ENCODE peak calls at places on chromosomes 16 and 17, in six cellular contexts. C, I, J, F, A and B are unnamed samples.

GRCh38 chr16:1441391-1441829 is 2.9 kb downstream of the CCDC154 start:
- DNase-seq in F (no peak), C (no peak), J (no peak), I (no peak), A (no peak), B (no peak)

GRCh38 chr17:51869387-51869786 is 289.1 kb downstream of the CA10 start:
- DNase-seq in A (no peak), F (no peak), I (peak; percentile 12), J (no peak), C (no peak), B (no peak)

GRCh38 chr16:84815446-84815845 is 4.3 kb upstream of the CRISPLD2 start:
- DNase-seq in I (no peak), A (no peak), F (no peak), J (no peak), C (no peak), B (no peak)

GRCh38 chr16:20023190-20023589 is 50.5 kb downstream of the GPR139 start:
- DNase-seq in I (no peak), J (no peak), F (peak; percentile 2), C (no peak), A (no peak), B (peak; percentile 16)

GRCh38 chr17:42329025-42329976 is 41.0 kb downstream of the STAT5A start:
- DNase-seq in I (peak; percentile 76), F (peak; percentile 25), J (no peak), A (no peak), C (no peak), B (peak; percentile 86)

GRCh38 chr16:68734782-68735181 is 2.3 kb upstream of the CDH1 start:
- DNase-seq in A (no peak), I (no peak), C (no peak), J (no peak), F (no peak), B (no peak)

GRCh38 chr17:73784015-73784603 is 139.9 kb upstream of the SDK2 start:
- DNase-seq in I (no peak), J (no peak), C (no peak), F (no peak), A (no peak), B (no peak)

GRCh38 chr16:88500255-88500661 is 47.2 kb downstream of the ZFPM1 start:
- DNase-seq in C (no peak), J (peak; percentile 50), I (no peak), A (no peak), F (no peak), B (no peak)

GRCh38 chr16:85491798-85492616 is 121.1 kb upstream of the GSE1 start:
- DNase-seq in J (peak; percentile 76), I (no peak), A (no peak), F (no peak), C (no peak), B (no peak)

GRCh38 chr17:4574448-4575045 is 9.8 kb upstream of the SMTNL2 start:
- DNase-seq in A (no peak), I (no peak), C (no peak), F (no peak), J (no peak), B (no peak)

GRCh38 chr16:799948-800833 is at the start of gene GNG13:
- DNase-seq in I (peak; percentile 72), F (no peak), A (no peak), J (no peak), C (no peak), B (no peak)

GRCh38 chr17:55883112-55883511 is 132.3 kb downstream of the PCTP start:
- DNase-seq in C (no peak), J (no peak), I (no peak), A (no peak), F (no peak), B (no peak)

GRCh38 chr17:75096082-75096625 is 8.4 kb downstream of the SLC16A5 start:
- DNase-seq in C (no peak), J (peak; percentile 75), I (no peak), F (peak; percentile 41), A (no peak), B (no peak)

GRCh38 chr17:78892520-78892919 is 10.5 kb downstream of the CEP295NL start:
- DNase-seq in F (no peak), C (peak; percentile 39), J (no peak), A (no peak), I (no peak), B (no peak)

GRCh38 chr17:65268832-65269231 is 131.7 kb downstream of the RGS9 start:
- DNase-seq in I (no peak), A (no peak), J (no peak), F (no peak), C (no peak), B (no peak)

GRCh38 chr17:71057448-71057847 is 888.1 kb downstream of the KCNJ2 start:
- DNase-seq in I (no peak), C (no peak), F (no peak), J (no peak), A (no peak), B (no peak)

GRCh38 chr16:55370762-55371482 is 46.9 kb downstream of the IRX6 start:
- DNase-seq in F (peak; percentile 31), A (no peak), I (peak; percentile 73), C (peak; percentile 55), J (peak; percentile 75), B (peak; percentile 23)

GRCh38 chr16:73361061-73361460 is 313.1 kb upstream of the ZFHX3 start:
- DNase-seq in I (no peak), C (no peak), F (no peak), A (no peak), J (no peak), B (no peak)

GRCh38 chr16:20971420-20971819 is 70.8 kb downstream of the LYRM1 start:
- DNase-seq in C (no peak), A (no peak), F (no peak), I (no peak), J (no peak), B (no peak)

GRCh38 chr16:81445926-81446317 is 1.3 kb downstream of the CMIP start:
- DNase-seq in A (no peak), I (no peak), F (no peak), C (no peak), J (no peak), B (no peak)

GRCh38 chr17:76997981-76998531 is 129.9 kb downstream of the MGAT5B start:
- DNase-seq in J (no peak), C (no peak), A (no peak), I (no peak), F (no peak), B (no peak)

GRCh38 chr16:56401482-56401881 is 23.9 kb downstream of the AMFR start:
- DNase-seq in F (no peak), J (no peak), I (peak; percentile 32), C (no peak), A (no peak), B (no peak)
- TF ChIP-seq CTCF in F (peak; percentile 57), J (no peak), I (peak; percentile 39), C (no peak), A (no peak), B (peak; percentile 38)

DNA sequence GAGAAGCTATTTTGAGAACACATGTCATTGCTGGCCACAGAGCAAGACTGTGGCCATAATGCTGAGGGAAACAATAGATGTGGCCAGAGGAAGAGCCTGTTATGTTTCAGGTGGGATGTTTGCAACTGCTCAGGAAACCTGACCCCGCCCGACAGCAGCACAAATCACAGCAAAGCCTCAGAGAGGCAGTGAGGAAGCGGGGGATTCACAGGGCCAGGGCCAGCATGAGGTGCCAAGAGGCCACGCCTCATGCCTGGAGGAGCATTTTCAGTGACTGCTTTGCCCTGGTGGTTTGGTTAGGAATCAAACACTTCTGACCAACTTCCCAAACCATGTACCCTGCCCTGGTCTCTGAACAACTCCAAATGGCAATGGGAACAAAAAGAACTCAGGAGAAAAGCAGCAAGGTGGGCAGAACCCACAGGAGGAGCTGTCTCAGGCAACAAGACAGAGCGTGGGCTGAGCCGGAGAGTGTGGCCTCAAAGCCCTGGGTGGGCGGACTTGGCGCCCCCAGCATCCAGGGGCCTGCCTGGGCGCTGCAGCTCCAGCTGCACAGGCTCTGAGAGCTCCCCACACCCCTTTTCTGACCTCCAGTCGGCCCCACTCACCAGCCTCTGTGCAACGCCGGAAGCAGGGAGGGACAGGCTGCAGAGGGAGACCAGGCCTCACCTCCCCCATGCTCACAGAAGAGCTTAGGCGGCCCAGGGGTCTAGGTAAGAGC is 20.6 kb downstream of the HIC1 start:
- DNase-seq in F (peak; percentile 37), J (no peak), C (no peak), I (peak; percentile 28), A (no peak), B (no peak)
- TF ChIP-seq CTCF in F (no peak), J (peak; percentile 40), C (no peak), I (no peak), A (peak; percentile 1), B (no peak)

GRCh38 chr16:3235856-3236669 is 1.1 kb upstream of the ZNF200 start:
- DNase-seq in C (no peak), A (no peak), F (no peak), J (peak; percentile 25), I (peak; percentile 59), B (no peak)

GRCh38 chr16:3234543-3235541 is at the start of gene ZNF200:
- DNase-seq in C (peak; percentile 95), J (peak; percentile 97), A (peak; percentile 76), F (peak; percentile 94), I (peak; percentile 95), B (peak; percentile 86)
- TF ChIP-seq CTCF in C (no peak), J (no peak), A (no peak), F (no peak), I (no peak), B (no peak)

GRCh38 chr17:48148029-48148759 is 40.6 kb downstream of the SNX11 start:
- DNase-seq in J (no peak), C (no peak), F (no peak), A (no peak), I (no peak), B (no peak)

GRCh38 chr17:48144976-48145798 is 37.6 kb downstream of the SNX11 start:
- DNase-seq in F (no peak), C (no peak), I (no peak), A (no peak), J (no peak), B (no peak)

GRCh38 chr17:48139948-48140347 is 32.4 kb downstream of the SNX11 start:
- DNase-seq in J (no peak), F (no peak), A (no peak), I (no peak), C (no peak), B (no peak)

GRCh38 chr17:48149174-48150106 is 41.9 kb downstream of the SNX11 start:
- DNase-seq in J (no peak), F (no peak), A (no peak), I (peak; percentile 36), C (no peak), B (no peak)

GRCh38 chr17:48143629-48144028 is 36.1 kb downstream of the SNX11 start:
- DNase-seq in F (no peak), J (no peak), A (no peak), C (no peak), I (peak; percentile 17), B (no peak)
- TF ChIP-seq CTCF in F (no peak), J (no peak), A (no peak), C (no peak), I (no peak), B (no peak)

DNA sequence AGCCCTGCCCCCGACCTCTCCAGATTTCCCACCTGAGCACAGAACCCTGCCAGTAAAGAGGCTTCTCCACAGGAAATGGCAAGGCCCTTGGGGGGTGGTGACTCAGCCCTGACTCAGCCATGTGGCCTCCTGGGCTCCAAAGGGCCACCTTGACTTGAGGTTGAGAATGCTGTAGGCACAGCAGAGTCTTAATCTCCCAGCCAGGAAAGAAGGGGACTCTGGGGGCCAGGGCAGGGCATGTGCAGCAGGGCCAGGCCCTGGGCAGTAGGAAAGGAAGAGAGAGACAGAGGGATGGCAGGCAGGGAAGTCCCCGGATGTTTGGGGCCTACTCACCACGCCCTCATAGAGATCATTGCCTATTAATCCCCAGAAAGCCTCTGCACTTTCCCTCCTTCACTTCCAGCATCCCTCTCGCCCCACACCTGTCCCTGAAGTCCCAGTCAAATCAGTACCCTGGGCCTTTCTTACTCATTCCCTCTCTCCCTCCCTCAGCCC is 4.8 kb upstream of the ITGA3 start:
- DNase-seq in C (no peak), J (no peak), A (no peak), F (peak; percentile 78), I (no peak), B (no peak)
- TF ChIP-seq CTCF in C (no peak), J (no peak), A (no peak), F (no peak), I (no peak), B (no peak)